ENCODE peak calls at places on chromosomes 16 and 17, in six cellular contexts. T is A549, G is H9, X is lower leg skin, H is colonic mucosa, J is fibroblast of mammary gland. W is an unnamed sample.

GRCh38 chr17:17352836-17353624 is 49.9 kb downstream of the NT5M start:
- DNase-seq in T (no peak), H (no peak), X (peak), G (no peak), J (no peak), W (no peak)

GRCh38 chr16:835373-835772 is 34.8 kb upstream of the GNG13 start:
- DNase-seq in J (no peak), T (no peak), H (no peak), G (no peak), X (no peak), W (no peak)

GRCh38 chr16:79707867-79708266 is 107.3 kb upstream of the MAF start:
- DNase-seq in G (no peak), X (peak), T (no peak), H (peak), J (peak), W (no peak)

GRCh38 chr16:16038950-16039349 is 89.5 kb downstream of the ABCC1 start:
- DNase-seq in H (no peak), J (no peak), T (no peak), X (no peak), G (no peak), W (no peak)

GRCh38 chr17:7613769-7614421 is 802 bp downstream of the FXR2 start:
- DNase-seq in H (no peak), X (no peak), J (peak), G (no peak), T (no peak), W (peak)

GRCh38 chr16:65572156-65572555 is 450.3 kb upstream of the CDH11 start:
- DNase-seq in J (peak), X (no peak), G (no peak), T (no peak), H (no peak), W (peak)

GRCh38 chr16:72066747-72067146 is 3.7 kb downstream of the HPR start:
- DNase-seq in H (no peak), T (peak), X (no peak), G (no peak), J (peak), W (peak)

GRCh38 chr17:933168-934083 is 46.1 kb downstream of the NXN start:
- DNase-seq in X (no peak), H (no peak), J (peak), T (peak), G (peak), W (peak)

GRCh38 chr17:31838641-31839225 is 20.3 kb downstream of the COPRS start:
- DNase-seq in J (peak), G (no peak), H (no peak), X (no peak), T (no peak), W (peak)

GRCh38 chr17:30982855-30983254 is 12.0 kb downstream of the RNF135 start:
- DNase-seq in J (no peak), T (no peak), X (no peak), H (no peak), G (no peak), W (no peak)

GRCh38 chr17:77558846-77559626 is 399.5 kb upstream of the TNRC6C start:
- DNase-seq in T (no peak), J (no peak), G (no peak), X (no peak), H (no peak), W (no peak)

GRCh38 chr17:56937688-56938087 is 23.2 kb downstream of the COIL start:
- DNase-seq in H (no peak), G (no peak), T (no peak), X (no peak), J (no peak), W (no peak)

GRCh38 chr16:85011846-85012284 is 530 bp upstream of the ZDHHC7 start:
- DNase-seq in J (no peak), G (no peak), T (no peak), H (no peak), X (no peak), W (no peak)

GRCh38 chr16:324451-325334 is 27.8 kb downstream of the AXIN1 start:
- DNase-seq in J (no peak), X (no peak), T (no peak), H (peak), G (no peak), W (no peak)

GRCh38 chr17:43314582-43314981 is 80.8 kb upstream of the RNU2-1 start:
- DNase-seq in T (no peak), X (peak), G (no peak), H (peak), J (no peak), W (no peak)

GRCh38 chr16:24102120-24102740 is 153.9 kb upstream of the CACNG3 start:
- DNase-seq in G (no peak), T (no peak), X (no peak), J (no peak), H (no peak), W (no peak)

GRCh38 chr16:4115209-4115940 is 867 bp downstream of the ADCY9 start:
- DNase-seq in J (peak), H (peak), T (peak), G (peak), X (peak), W (peak)

GRCh38 chr17:69669441-69670178 is 255.1 kb downstream of the MAP2K6 start:
- DNase-seq in X (no peak), G (no peak), J (no peak), T (no peak), H (no peak), W (no peak)

GRCh38 chr16:14416184-14416583 is 213.9 kb downstream of the PARN start:
- DNase-seq in J (no peak), H (no peak), G (no peak), X (no peak), T (no peak), W (no peak)

GRCh38 chr16:58077796-58078195 is 51.4 kb downstream of the CFAP20 start:
- DNase-seq in H (no peak), J (no peak), G (no peak), X (no peak), T (no peak), W (no peak)

GRCh38 chr17:2893422-2893914 is 97.2 kb downstream of the RAP1GAP2 start:
- DNase-seq in T (no peak), X (no peak), G (peak), H (peak), J (no peak), W (no peak)

GRCh38 chr17:30232015-30232821 is 3.3 kb downstream of the SLC6A4 start:
- DNase-seq in J (no peak), H (no peak), X (peak), T (no peak), G (no peak), W (no peak)

GRCh38 chr17:65733314-65733713 is 171.9 kb upstream of the AXIN2 start:
- DNase-seq in H (no peak), T (no peak), X (no peak), J (no peak), G (no peak), W (no peak)

GRCh38 chr17:6286239-6286638 is 148.7 kb downstream of the AIPL1 start:
- DNase-seq in H (no peak), T (no peak), J (no peak), G (peak), X (no peak), W (no peak)

GRCh38 chr17:58325289-58325726 is 3.3 kb downstream of the TSPOAP1 start:
- DNase-seq in H (no peak), T (no peak), X (no peak), J (no peak), G (peak), W (no peak)

GRCh38 chr17:48753794-48754499 is 25.4 kb upstream of the HOXB13 start:
- DNase-seq in X (no peak), G (no peak), J (peak), T (no peak), H (no peak), W (peak)

GRCh38 chr16:7246578-7246977 is 86.1 kb upstream of the RBFOX1 start:
- DNase-seq in H (no peak), J (no peak), T (no peak), G (peak), X (no peak), W (no peak)

GRCh38 chr16:10111156-10111761 is 71.0 kb downstream of the GRIN2A start:
- DNase-seq in G (no peak), T (no peak), J (no peak), X (no peak), H (no peak), W (no peak)

GRCh38 chr17:10042589-10043244 is 137.6 kb upstream of the RCVRN start:
- DNase-seq in T (no peak), H (no peak), X (no peak), G (no peak), J (no peak), W (no peak)

GRCh38 chr16:67672739-67673662 is 6.4 kb downstream of the C16orf86 start:
- DNase-seq in G (peak), J (peak), X (peak), H (peak), T (peak), W (peak)

GRCh38 chr17:45287526-45288264 is 25.8 kb upstream of the SPATA32 start:
- DNase-seq in G (no peak), J (no peak), H (no peak), T (no peak), X (no peak), W (peak)

GRCh38 chr16:2429037-2429770 is at the start of gene CCNF:
- DNase-seq in J (peak), H (peak), T (peak), X (peak), G (peak), W (peak)
- TF ChIP-seq CTCF in J (no peak), H (no peak), T (no peak), X (no peak), G (no peak), W (no peak)

GRCh38 chr17:19630035-19630434 is 18.5 kb upstream of the ALDH3A2 start:
- DNase-seq in T (no peak), G (no peak), X (no peak), H (no peak), J (no peak), W (no peak)
- TF ChIP-seq CTCF in T (no peak), G (no peak), X (no peak), H (no peak), J (no peak), W (no peak)

GRCh38 chr17:75261336-75262111 is at the start of the genes GGA3 and MRPS7:
- DNase-seq in T (peak), G (peak), X (peak), H (peak), J (peak), W (peak)

GRCh38 chr17:75265614-75266314 is 4.1 kb downstream of the MRPS7 start:
- DNase-seq in H (no peak), J (no peak), X (no peak), T (no peak), G (no peak), W (no peak)

GRCh38 chr17:75263051-75263450 is 1.4 kb downstream of the MRPS7 start:
- DNase-seq in J (no peak), X (no peak), H (no peak), G (no peak), T (no peak), W (no peak)

GRCh38 chr17:75260679-75261335 is 599 bp downstream of the GGA3 start:
- DNase-seq in J (no peak), G (no peak), H (no peak), X (no peak), T (no peak), W (no peak)

DNA sequence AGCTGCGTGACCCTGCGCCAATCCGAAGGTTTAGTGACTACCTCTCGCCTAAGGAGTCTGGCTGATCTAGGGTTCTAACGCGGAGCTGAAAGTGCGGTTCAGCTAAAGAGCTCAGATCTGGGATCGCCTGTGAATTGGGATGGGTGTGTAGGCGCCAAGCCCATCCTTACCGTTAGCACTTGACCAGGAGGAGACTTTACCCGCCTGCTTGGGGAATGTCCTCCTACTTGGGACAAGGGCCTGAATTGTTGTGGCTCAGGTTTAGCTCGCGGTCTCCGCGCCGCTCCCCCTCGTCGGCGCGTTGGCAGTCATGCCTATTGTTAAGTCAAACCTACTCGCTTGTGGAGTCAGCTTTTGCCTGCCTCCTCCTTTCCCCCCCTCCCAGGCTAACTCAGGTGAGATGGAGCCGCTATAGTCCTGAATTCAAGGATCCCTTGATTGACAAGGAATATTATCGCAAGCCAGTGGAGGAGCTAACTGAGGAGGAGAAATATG is 480 bp downstream of the MRPS7 start:
- DNase-seq in T (no peak), X (no peak), G (no peak), J (no peak), H (peak), W (no peak)
- TF ChIP-seq CTCF in T (no peak), X (no peak), G (no peak), J (no peak), H (no peak), W (no peak)

DNA sequence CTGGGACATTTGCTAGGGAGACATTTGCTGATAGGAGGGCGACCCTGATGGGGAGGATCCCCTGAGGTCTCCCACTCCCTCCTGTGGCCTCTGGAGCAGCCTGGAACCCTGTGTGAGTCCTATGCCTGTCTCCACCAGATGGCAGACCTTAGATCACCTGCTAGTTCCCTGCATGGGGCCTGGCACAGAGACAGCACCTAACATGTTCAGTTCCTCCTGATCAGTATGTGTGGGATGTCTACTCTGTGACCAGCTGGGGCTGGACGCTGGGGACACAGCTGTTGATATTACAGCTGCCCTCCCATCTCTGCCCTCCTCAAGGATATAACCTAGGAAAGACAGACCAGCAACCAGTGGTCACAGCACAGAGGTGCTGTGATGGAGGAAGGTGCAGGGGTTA is 1.1 kb upstream of the ADCY7 start:
- DNase-seq in H (peak), T (no peak), G (no peak), X (peak), J (no peak), W (no peak)
- TF ChIP-seq CTCF in H (peak), T (no peak), G (peak), X (no peak), J (no peak), W (peak)

DNA sequence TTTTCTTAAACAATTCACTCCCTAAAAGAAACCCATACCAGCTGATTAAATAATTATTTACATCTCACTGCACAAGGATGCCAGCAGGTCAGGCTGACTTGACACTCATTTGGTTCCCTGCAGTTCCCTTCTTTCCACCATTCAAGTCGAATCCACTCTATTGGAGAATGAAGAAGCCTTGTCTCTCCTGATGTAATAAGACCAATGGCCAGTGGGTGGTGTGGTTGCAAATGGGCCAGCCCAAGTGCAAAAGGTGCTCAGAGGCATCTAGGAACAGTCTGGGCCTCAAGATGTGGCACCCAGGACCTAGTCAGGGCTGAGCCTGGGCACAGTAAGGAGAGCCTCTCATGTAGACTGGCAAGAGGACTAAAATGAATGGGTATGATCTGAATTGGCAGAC is 9.3 kb downstream of the C16orf78 start:
- DNase-seq in J (no peak), H (no peak), X (no peak), T (no peak), G (peak), W (no peak)
- TF ChIP-seq CTCF in J (no peak), H (peak), X (no peak), T (no peak), G (peak), W (no peak)

DNA sequence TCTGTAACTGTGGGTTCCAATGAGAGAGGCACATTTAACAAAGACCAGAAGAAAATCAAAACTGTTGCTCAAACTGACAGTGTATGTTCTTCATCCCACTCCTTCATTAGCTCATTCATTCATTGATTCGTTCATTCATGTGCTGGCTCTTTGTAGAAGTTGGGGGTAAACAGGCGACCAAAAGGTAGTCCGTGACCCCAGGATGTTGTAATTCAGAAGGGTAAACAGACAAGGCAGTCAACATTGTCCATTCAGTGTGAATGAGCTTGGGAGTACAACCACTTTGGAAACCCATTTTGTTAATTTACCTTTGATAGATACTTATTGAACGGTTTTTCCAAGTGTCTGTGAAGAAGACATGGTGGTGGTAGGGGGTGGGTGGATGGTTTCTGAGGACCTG is 26.1 kb downstream of the CDH13 start:
- DNase-seq in X (no peak), H (no peak), G (no peak), T (no peak), J (no peak), W (no peak)
- TF ChIP-seq CTCF in X (no peak), H (no peak), G (no peak), T (no peak), J (no peak), W (no peak)

DNA sequence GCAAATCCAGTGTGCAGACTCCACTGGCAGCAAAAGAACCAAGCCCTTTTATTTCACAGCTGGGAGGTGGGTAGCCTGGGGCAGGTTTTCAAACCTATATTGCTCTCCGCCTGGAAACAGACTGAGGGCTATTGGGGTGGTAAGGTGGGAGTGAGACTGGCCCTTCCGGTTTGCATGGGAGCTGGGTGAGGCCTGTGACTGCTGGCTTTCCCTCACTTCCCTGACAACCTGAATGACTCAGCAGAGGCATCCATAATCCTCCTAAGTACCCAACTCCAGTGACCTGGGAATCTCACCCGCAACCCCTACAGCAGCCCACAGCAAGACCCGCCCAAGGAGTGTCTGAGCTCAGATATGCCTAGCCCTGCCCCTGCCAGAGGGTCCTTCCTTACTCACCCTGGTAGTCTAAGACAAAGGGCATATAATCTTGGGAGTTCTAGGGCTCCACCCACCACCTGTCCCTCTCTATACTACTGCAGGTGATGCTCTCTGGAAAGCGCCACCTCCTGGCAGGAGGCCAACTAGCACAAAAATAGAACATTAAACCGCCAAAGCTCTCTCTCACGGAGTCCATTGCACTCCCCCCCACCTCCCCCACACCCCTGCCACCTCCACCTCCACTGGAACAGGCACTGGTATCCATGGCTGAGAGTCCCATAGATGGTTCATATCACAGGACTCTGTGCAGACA is 602.0 kb upstream of the C16orf82 start:
- DNase-seq in J (no peak), H (no peak), T (no peak), X (no peak), G (no peak), W (no peak)
- TF ChIP-seq CTCF in J (no peak), H (no peak), T (no peak), X (no peak), G (peak), W (no peak)

GRCh38 chr17:33927732-33928133 is 327.4 kb upstream of the CCL2 start:
- DNase-seq in H (no peak), J (peak), T (peak), X (no peak), G (no peak), W (no peak)
- TF ChIP-seq CTCF in H (no peak), J (peak), T (no peak), X (no peak), G (peak), W (no peak)